ENCODE peak calls at places on chromosomes 16 and 17, in six cellular contexts. One of them, this sample, is unnamed.

GRCh38 chr16:50737420-50737959 is 4.4 kb upstream of the CYLD start:
- DNase-seq in GM12878: no peak
- DNase-seq in A549: no peak
- DNase-seq in SK-N-SH: no peak
- DNase-seq in K562: no peak
- DNase-seq in HepG2: no peak
- DNase-seq in this sample: no peak

GRCh38 chr17:81306491-81306890 is 11.4 kb upstream of the SLC38A10 start:
- DNase-seq in GM12878: no peak
- DNase-seq in A549: no peak
- DNase-seq in SK-N-SH: no peak
- DNase-seq in K562: no peak
- DNase-seq in HepG2: no peak
- DNase-seq in this sample: no peak

GRCh38 chr16:27450836-27451341 is 48.9 kb downstream of the IL21R start:
- DNase-seq in GM12878: peak; percentile 68
- DNase-seq in A549: no peak
- DNase-seq in SK-N-SH: no peak
- DNase-seq in K562: no peak
- DNase-seq in HepG2: no peak
- DNase-seq in this sample: no peak

GRCh38 chr17:16106161-16106891 is 106.7 kb downstream of the TTC19 start:
- DNase-seq in GM12878: no peak
- DNase-seq in A549: no peak
- DNase-seq in SK-N-SH: no peak
- DNase-seq in K562: peak; percentile 10
- DNase-seq in HepG2: peak; percentile 12
- DNase-seq in this sample: no peak

GRCh38 chr17:32298298-32298697 is 32.7 kb downstream of the RHBDL3 start:
- DNase-seq in GM12878: no peak
- DNase-seq in A549: no peak
- DNase-seq in SK-N-SH: no peak
- DNase-seq in K562: no peak
- DNase-seq in HepG2: no peak
- DNase-seq in this sample: no peak

GRCh38 chr17:44324092-44324570 is 492 bp downstream of the SLC25A39 start:
- DNase-seq in GM12878: no peak
- DNase-seq in A549: no peak
- DNase-seq in SK-N-SH: peak; percentile 65
- DNase-seq in K562: peak; percentile 25
- DNase-seq in HepG2: no peak
- DNase-seq in this sample: no peak

GRCh38 chr16:19997264-19997663 is 76.4 kb downstream of the GPR139 start:
- DNase-seq in GM12878: no peak
- DNase-seq in A549: no peak
- DNase-seq in SK-N-SH: no peak
- DNase-seq in K562: no peak
- DNase-seq in HepG2: no peak
- DNase-seq in this sample: no peak

GRCh38 chr17:28724500-28725165 is 1.4 kb downstream of the TLCD1 start:
- DNase-seq in GM12878: no peak
- DNase-seq in A549: no peak
- DNase-seq in SK-N-SH: no peak
- DNase-seq in K562: no peak
- DNase-seq in HepG2: no peak
- DNase-seq in this sample: no peak

GRCh38 chr16:72948238-72948559 is 99.7 kb downstream of the ZFHX3 start:
- DNase-seq in GM12878: no peak
- DNase-seq in A549: no peak
- DNase-seq in SK-N-SH: no peak
- DNase-seq in K562: no peak
- DNase-seq in HepG2: no peak
- DNase-seq in this sample: no peak

GRCh38 chr17:57955183-57955952 is at the start of gene CUEDC1:
- DNase-seq in GM12878: no peak
- DNase-seq in A549: peak; percentile 76
- DNase-seq in SK-N-SH: peak; percentile 98
- DNase-seq in K562: peak; percentile 82
- DNase-seq in HepG2: no peak
- DNase-seq in this sample: no peak

GRCh38 chr16:15403392-15403995 is 7.9 kb downstream of the MPV17L start:
- DNase-seq in GM12878: no peak
- DNase-seq in A549: no peak
- DNase-seq in SK-N-SH: no peak
- DNase-seq in K562: no peak
- DNase-seq in HepG2: no peak
- DNase-seq in this sample: no peak

GRCh38 chr17:61426482-61427304 is 25.5 kb upstream of the TBX4 start:
- DNase-seq in GM12878: no peak
- DNase-seq in A549: peak; percentile 63
- DNase-seq in SK-N-SH: no peak
- DNase-seq in K562: no peak
- DNase-seq in HepG2: peak; percentile 98
- DNase-seq in this sample: no peak

GRCh38 chr16:85948870-85949269 is 49.9 kb downstream of the IRF8 start:
- DNase-seq in GM12878: peak; percentile 36
- DNase-seq in A549: no peak
- DNase-seq in SK-N-SH: no peak
- DNase-seq in K562: no peak
- DNase-seq in HepG2: no peak
- DNase-seq in this sample: no peak

GRCh38 chr16:7352114-7352513 is 19.5 kb downstream of the RBFOX1 start:
- DNase-seq in GM12878: no peak
- DNase-seq in A549: no peak
- DNase-seq in SK-N-SH: no peak
- DNase-seq in K562: no peak
- DNase-seq in HepG2: no peak
- DNase-seq in this sample: no peak

GRCh38 chr17:72609501-72609900 is 483.0 kb downstream of the SLC39A11 start:
- DNase-seq in GM12878: no peak
- DNase-seq in A549: peak; percentile 64
- DNase-seq in SK-N-SH: no peak
- DNase-seq in K562: no peak
- DNase-seq in HepG2: no peak
- DNase-seq in this sample: no peak

GRCh38 chr17:59365383-59365981 is 34.0 kb downstream of the YPEL2 start:
- DNase-seq in GM12878: no peak
- DNase-seq in A549: no peak
- DNase-seq in SK-N-SH: peak; percentile 48
- DNase-seq in K562: peak; percentile 87
- DNase-seq in HepG2: peak; percentile 52
- DNase-seq in this sample: no peak

GRCh38 chr16:73371584-73372319 is 323.8 kb upstream of the ZFHX3 start:
- DNase-seq in GM12878: no peak
- DNase-seq in A549: no peak
- DNase-seq in SK-N-SH: no peak
- DNase-seq in K562: no peak
- DNase-seq in HepG2: no peak
- DNase-seq in this sample: no peak

GRCh38 chr16:85959686-85960085 is 60.7 kb downstream of the IRF8 start:
- DNase-seq in GM12878: no peak
- DNase-seq in A549: no peak
- DNase-seq in SK-N-SH: no peak
- DNase-seq in K562: no peak
- DNase-seq in HepG2: no peak
- DNase-seq in this sample: no peak

GRCh38 chr16:69320731-69321073 is 9.6 kb downstream of the VPS4A start:
- DNase-seq in GM12878: no peak
- DNase-seq in A549: no peak
- DNase-seq in SK-N-SH: no peak
- DNase-seq in K562: no peak
- DNase-seq in HepG2: no peak
- DNase-seq in this sample: no peak

GRCh38 chr17:29789186-29790170 is 140.6 kb downstream of the SSH2 start:
- DNase-seq in GM12878: no peak
- DNase-seq in A549: no peak
- DNase-seq in SK-N-SH: no peak
- DNase-seq in K562: no peak
- DNase-seq in HepG2: no peak
- DNase-seq in this sample: no peak

GRCh38 chr16:87420401-87421368 is 28.5 kb downstream of the MAP1LC3B start:
- DNase-seq in GM12878: no peak
- DNase-seq in A549: no peak
- DNase-seq in SK-N-SH: no peak
- DNase-seq in K562: peak; percentile 23
- DNase-seq in HepG2: no peak
- DNase-seq in this sample: no peak

GRCh38 chr16:69812213-69813014 is 50.3 kb downstream of the WWP2 start:
- DNase-seq in GM12878: no peak
- DNase-seq in A549: peak; percentile 36
- DNase-seq in SK-N-SH: no peak
- DNase-seq in K562: peak; percentile 50
- DNase-seq in HepG2: no peak
- DNase-seq in this sample: no peak

GRCh38 chr17:63356275-63356905 is 89.7 kb downstream of the CYB561 start:
- DNase-seq in GM12878: no peak
- DNase-seq in A549: no peak
- DNase-seq in SK-N-SH: no peak
- DNase-seq in K562: no peak
- DNase-seq in HepG2: no peak
- DNase-seq in this sample: no peak

GRCh38 chr17:42322382-42323267 is 34.3 kb downstream of the STAT5A start:
- DNase-seq in GM12878: peak; percentile 61
- DNase-seq in A549: peak; percentile 98
- DNase-seq in SK-N-SH: peak; percentile 90
- DNase-seq in K562: peak; percentile 93
- DNase-seq in HepG2: peak; percentile 90
- DNase-seq in this sample: peak; percentile 92

GRCh38 chr17:29445844-29446243 is 55.7 kb downstream of the TAOK1 start:
- DNase-seq in GM12878: no peak
- DNase-seq in A549: no peak
- DNase-seq in SK-N-SH: no peak
- DNase-seq in K562: no peak
- DNase-seq in HepG2: no peak
- DNase-seq in this sample: no peak

GRCh38 chr16:67528870-67529638 is 425 bp downstream of the RIPOR1 start:
- DNase-seq in GM12878: no peak
- DNase-seq in A549: peak; percentile 57
- DNase-seq in SK-N-SH: peak; percentile 83
- DNase-seq in K562: no peak
- DNase-seq in HepG2: no peak
- DNase-seq in this sample: no peak

GRCh38 chr16:75402821-75403475 is 30.4 kb downstream of the CFDP1 start:
- DNase-seq in GM12878: no peak
- DNase-seq in A549: peak; percentile 33
- DNase-seq in SK-N-SH: peak; percentile 50
- DNase-seq in K562: peak; percentile 21
- DNase-seq in HepG2: peak; percentile 36
- DNase-seq in this sample: no peak

DNA sequence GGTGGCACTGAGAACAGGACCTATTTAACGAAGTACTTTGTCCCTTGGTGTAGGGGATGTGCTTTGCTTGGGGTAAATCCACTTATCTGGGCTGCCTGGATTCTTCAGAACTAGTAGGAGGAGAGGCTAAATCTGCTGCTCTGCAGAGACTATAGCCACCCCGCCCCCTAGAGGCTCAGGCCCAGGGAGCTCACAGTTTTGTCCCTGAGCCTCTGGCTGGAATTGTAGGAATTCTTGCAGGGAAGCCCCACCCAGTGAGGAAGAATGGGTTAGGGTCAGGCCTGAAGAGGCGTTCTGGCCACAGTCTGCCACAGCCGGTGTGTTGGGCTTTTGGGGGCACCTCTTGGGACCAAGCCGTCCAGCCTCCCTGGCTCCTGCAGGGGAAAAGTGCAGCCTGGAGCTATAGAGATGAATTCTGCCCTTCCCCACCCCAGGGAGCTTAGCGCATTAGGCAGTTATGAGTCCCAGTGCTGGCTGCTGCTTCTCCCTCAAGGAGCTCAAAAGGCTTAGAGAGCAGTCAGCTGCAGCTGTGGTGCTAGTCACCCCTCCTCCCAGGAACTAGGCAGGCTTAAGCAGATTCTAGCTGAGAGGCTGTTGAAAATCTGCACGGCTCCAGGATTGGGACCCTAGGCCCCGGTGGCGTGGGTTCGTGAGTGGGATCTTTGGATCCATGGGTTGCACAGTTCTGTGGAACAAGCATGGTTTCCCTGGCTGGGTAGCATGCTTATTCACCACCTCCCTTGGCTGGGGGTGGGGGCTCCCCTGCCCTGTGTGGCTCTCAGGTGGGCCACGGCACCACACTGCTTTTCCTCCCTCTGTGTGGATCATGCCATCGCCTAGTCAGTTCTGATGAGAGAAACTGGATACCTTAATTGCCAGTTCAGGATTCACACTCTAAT is 237.4 kb upstream of the TOM1L1 start:
- DNase-seq in GM12878: no peak
- DNase-seq in A549: no peak
- DNase-seq in SK-N-SH: no peak
- DNase-seq in K562: no peak
- DNase-seq in HepG2: no peak
- DNase-seq in this sample: peak; percentile 67
- TF ChIP-seq RAD21 in GM12878: no peak
- TF ChIP-seq RAD21 in A549: no peak
- TF ChIP-seq RAD21 in SK-N-SH: no peak
- TF ChIP-seq RAD21 in K562: no peak
- TF ChIP-seq RAD21 in HepG2: no peak
- TF ChIP-seq RAD21 in this sample: peak; percentile 26

GRCh38 chr17:21842332-21843317 is 150.3 kb downstream of the KCNJ18 start:
- DNase-seq in GM12878: no peak
- DNase-seq in A549: no peak
- DNase-seq in SK-N-SH: no peak
- DNase-seq in K562: no peak
- DNase-seq in HepG2: no peak
- DNase-seq in this sample: no peak
- TF ChIP-seq CHD2 in GM12878: no peak
- TF ChIP-seq CHD2 in A549: no peak
- TF ChIP-seq CHD2 in SK-N-SH: no peak
- TF ChIP-seq CHD2 in K562: no peak
- TF ChIP-seq CHD2 in HepG2: no peak
- TF ChIP-seq CHD2 in this sample: no peak

DNA sequence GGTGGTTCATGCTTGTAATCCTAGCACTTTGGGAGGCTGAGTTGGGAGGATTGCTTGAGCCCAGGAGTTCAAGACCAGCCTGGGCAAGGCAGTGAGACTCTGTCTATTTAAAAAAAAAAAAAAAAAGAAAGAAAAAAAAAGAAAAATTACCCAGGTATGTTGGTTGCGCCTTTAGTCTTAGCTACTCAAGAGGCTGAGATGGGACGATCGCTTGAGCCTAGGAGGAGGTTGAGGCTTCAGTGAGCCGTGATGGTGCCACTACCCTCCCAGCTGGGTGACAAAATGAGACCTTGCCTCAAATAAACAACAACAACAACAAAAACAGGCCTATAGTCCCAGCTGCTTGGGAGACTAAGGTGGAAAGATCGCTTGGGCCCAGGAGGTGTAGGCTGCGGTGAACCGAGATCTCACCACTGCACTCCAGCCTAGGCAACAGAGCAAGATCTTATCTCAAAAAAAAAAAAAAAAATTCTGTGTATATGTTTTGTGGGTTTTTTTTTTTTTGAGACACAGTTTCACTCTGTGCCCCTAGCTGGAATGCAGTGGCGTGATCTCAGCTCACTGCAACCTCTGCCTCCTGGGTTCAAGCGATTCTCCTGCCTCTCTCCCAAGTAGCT is 12.5 kb upstream of the ANKRD40CL start:
- DNase-seq in GM12878: no peak
- DNase-seq in A549: no peak
- DNase-seq in SK-N-SH: no peak
- DNase-seq in K562: no peak
- DNase-seq in HepG2: no peak
- DNase-seq in this sample: no peak
- TF ChIP-seq RAD21 in GM12878: no peak
- TF ChIP-seq RAD21 in A549: no peak
- TF ChIP-seq RAD21 in SK-N-SH: no peak
- TF ChIP-seq RAD21 in K562: no peak
- TF ChIP-seq RAD21 in HepG2: no peak
- TF ChIP-seq RAD21 in this sample: no peak

GRCh38 chr16:3590736-3591435 is 13.7 kb upstream of the NLRC3 start:
- DNase-seq in GM12878: no peak
- DNase-seq in A549: no peak
- DNase-seq in SK-N-SH: no peak
- DNase-seq in K562: no peak
- DNase-seq in HepG2: no peak
- DNase-seq in this sample: no peak
- TF ChIP-seq CHD2 in GM12878: no peak
- TF ChIP-seq CHD2 in A549: no peak
- TF ChIP-seq CHD2 in SK-N-SH: no peak
- TF ChIP-seq CHD2 in K562: no peak
- TF ChIP-seq CHD2 in HepG2: no peak
- TF ChIP-seq CHD2 in this sample: no peak

This sample was measured in H1.